ENCODE peak calls at places on chromosome 5, in six cellular contexts. Q is choroid plexus epithelial cell; D is GM06990; S is mucosa of descending colon; L is epithelial cell of esophagus; F is CD8-positive, alpha-beta T cell. E is an unnamed sample.

GRCh38 chr5:133869675-133869978 is 98.8 kb downstream of the C5orf15 start:
- DNase-seq in S (no peak), L (no peak), F (no peak), D (no peak), Q (no peak), E (no peak)

GRCh38 chr5:68433921-68434879 is 218.6 kb downstream of the PIK3R1 start:
- DNase-seq in Q (peak), F (peak), L (peak), S (peak), D (peak), E (peak)

GRCh38 chr5:61673007-61673735 is 341.1 kb downstream of the ZSWIM6 start:
- DNase-seq in S (peak), F (no peak), D (no peak), L (peak), Q (peak), E (no peak)

GRCh38 chr5:79743846-79744605 is 54.4 kb downstream of the CMYA5 start:
- DNase-seq in S (no peak), Q (no peak), L (peak), F (no peak), D (no peak), E (no peak)

GRCh38 chr5:124195416-124195815 is 551.0 kb downstream of the ZNF608 start:
- DNase-seq in S (no peak), Q (no peak), D (no peak), F (no peak), L (no peak), E (no peak)

GRCh38 chr5:175696139-175696854 is 38.4 kb downstream of the HRH2 start:
- DNase-seq in S (peak), L (no peak), Q (peak), D (peak), F (peak), E (peak)

GRCh38 chr5:54760182-54760935 is 225.0 kb downstream of the ESM1 start:
- DNase-seq in Q (peak), L (peak), F (no peak), S (no peak), D (no peak), E (peak)

GRCh38 chr5:134079748-134080581 is 34.5 kb upstream of the TCF7 start:
- DNase-seq in D (no peak), Q (no peak), F (peak), L (peak), S (no peak), E (no peak)

GRCh38 chr5:174987443-174988012 is 263.1 kb downstream of the MSX2 start:
- DNase-seq in L (no peak), D (no peak), F (no peak), S (no peak), Q (no peak), E (no peak)

GRCh38 chr5:56052735-56053134 is 58.0 kb upstream of the IL6ST start:
- DNase-seq in Q (no peak), F (no peak), L (no peak), D (no peak), S (no peak), E (no peak)

GRCh38 chr5:139631520-139632165 is 16.5 kb upstream of the CXXC5 start:
- DNase-seq in L (no peak), Q (no peak), D (no peak), F (no peak), S (no peak), E (no peak)
- TF ChIP-seq CTCF in L (no peak), Q (no peak), D (no peak), F (no peak), S (no peak), E (no peak)

GRCh38 chr5:83672158-83672557 is 48.5 kb downstream of the HAPLN1 start:
- DNase-seq in F (no peak), Q (no peak), D (no peak), L (no peak), S (no peak), E (no peak)
- TF ChIP-seq CTCF in F (no peak), Q (no peak), D (no peak), L (no peak), S (no peak), E (no peak)

GRCh38 chr5:151923865-151924264 is 786 bp downstream of the GLRA1 start:
- DNase-seq in F (no peak), L (peak), S (no peak), D (no peak), Q (peak), E (no peak)

GRCh38 chr5:151912360-151912759 is 12.3 kb downstream of the GLRA1 start:
- DNase-seq in L (no peak), F (no peak), S (no peak), D (no peak), Q (no peak), E (no peak)

GRCh38 chr5:151917931-151918330 is 6.7 kb downstream of the GLRA1 start:
- DNase-seq in Q (no peak), D (no peak), F (no peak), S (no peak), L (no peak), E (no peak)
- TF ChIP-seq CTCF in Q (no peak), D (no peak), F (no peak), S (no peak), L (no peak), E (no peak)

GRCh38 chr5:20574576-20574975 is 586.6 kb upstream of the CDH18 start:
- DNase-seq in Q (no peak), S (no peak), F (no peak), L (no peak), D (no peak), E (no peak)

GRCh38 chr5:20575515-20575914 is 587.5 kb upstream of the CDH18 start:
- DNase-seq in D (no peak), F (no peak), Q (no peak), L (peak), S (no peak), E (no peak)

GRCh38 chr5:20570486-20570885 is 582.5 kb upstream of the CDH18 start:
- DNase-seq in F (no peak), Q (no peak), L (peak), S (no peak), D (no peak), E (no peak)

DNA sequence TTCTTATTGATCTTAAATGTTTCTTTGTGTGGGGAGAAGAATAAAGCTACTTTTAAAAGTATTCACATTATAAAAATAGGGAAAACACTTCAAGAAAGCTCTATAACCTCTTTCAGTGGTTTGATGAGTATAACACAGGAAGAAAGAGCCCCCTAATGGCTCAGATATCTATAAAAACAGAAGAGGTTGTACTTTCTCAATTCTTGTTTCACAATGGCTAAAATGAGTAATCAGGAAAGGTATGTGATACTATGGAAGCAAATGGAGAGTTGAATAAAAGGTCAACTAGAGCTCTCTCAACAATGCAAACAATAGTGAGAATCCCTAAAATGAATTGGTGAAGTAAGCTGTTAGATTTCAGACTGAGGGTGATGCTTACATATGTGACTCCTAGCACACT is 584.6 kb upstream of the CDH18 start:
- DNase-seq in F (no peak), S (no peak), Q (peak), D (no peak), L (peak), E (no peak)
- TF ChIP-seq CTCF in F (no peak), S (no peak), Q (peak), D (no peak), L (peak), E (no peak)

GRCh38 chr5:8940934-8941333 is 604.9 kb downstream of the SEMA5A start:
- DNase-seq in Q (no peak), L (no peak), D (no peak), F (no peak), S (no peak), E (no peak)
- TF ChIP-seq CTCF in Q (no peak), L (no peak), D (no peak), F (no peak), S (no peak), E (no peak)

GRCh38 chr5:15183520-15183919 is 311.9 kb upstream of the ANKH start:
- DNase-seq in L (peak), D (no peak), S (no peak), F (no peak), Q (peak), E (no peak)
- TF ChIP-seq CTCF in L (peak), D (no peak), S (no peak), F (no peak), Q (peak), E (no peak)

E was measured in CD14-positive monocyte.